ENCODE peak calls at places on chromosomes 4 and X, in ten cellular contexts. One of them, this sample, is unnamed.

GRCh38 chrX:74372272-74372671 is 49.0 kb upstream of the SLC16A2 start:
- DNase-seq in right atrium auricular region: no peak
- DNase-seq in left lung: no peak
- DNase-seq in GM06990: no peak
- DNase-seq in mesothelial cell of epicardium: no peak
- DNase-seq in cardiac muscle cell: no peak
- DNase-seq in B cell: no peak
- DNase-seq in activated CD8-positive, alpha-beta T cell treated with anti-CD3 and anti-CD28 coated beads for 36 hours: no peak
- DNase-seq in dorsolateral prefrontal cortex: no peak
- DNase-seq in coronary artery: no peak
- DNase-seq in this sample: no peak

GRCh38 chr4:153771058-153771457 is 11.2 kb upstream of the RNF175 start:
- DNase-seq in coronary artery: no peak
- DNase-seq in B cell: no peak
- DNase-seq in right atrium auricular region: no peak
- DNase-seq in dorsolateral prefrontal cortex: no peak
- DNase-seq in mesothelial cell of epicardium: no peak
- DNase-seq in GM06990: no peak
- DNase-seq in activated CD8-positive, alpha-beta T cell treated with anti-CD3 and anti-CD28 coated beads for 36 hours: no peak
- DNase-seq in cardiac muscle cell: peak; percentile 22
- DNase-seq in left lung: no peak
- DNase-seq in this sample: no peak

GRCh38 chr4:81919238-81919637 is 447.5 kb upstream of the RASGEF1B start:
- DNase-seq in cardiac muscle cell: peak; percentile 51
- DNase-seq in GM06990: no peak
- DNase-seq in activated CD8-positive, alpha-beta T cell treated with anti-CD3 and anti-CD28 coated beads for 36 hours: peak; percentile 12
- DNase-seq in right atrium auricular region: no peak
- DNase-seq in coronary artery: no peak
- DNase-seq in left lung: no peak
- DNase-seq in mesothelial cell of epicardium: no peak
- DNase-seq in B cell: no peak
- DNase-seq in dorsolateral prefrontal cortex: no peak
- DNase-seq in this sample: no peak

GRCh38 chr4:159150838-159151390 is 48.0 kb downstream of the RAPGEF2 start:
- DNase-seq in right atrium auricular region: no peak
- DNase-seq in B cell: no peak
- DNase-seq in cardiac muscle cell: no peak
- DNase-seq in GM06990: no peak
- DNase-seq in coronary artery: no peak
- DNase-seq in mesothelial cell of epicardium: no peak
- DNase-seq in dorsolateral prefrontal cortex: no peak
- DNase-seq in activated CD8-positive, alpha-beta T cell treated with anti-CD3 and anti-CD28 coated beads for 36 hours: no peak
- DNase-seq in left lung: no peak
- DNase-seq in this sample: no peak

GRCh38 chr4:36255575-36255974 is 11.3 kb upstream of the ARAP2 start:
- DNase-seq in B cell: peak; percentile 54
- DNase-seq in coronary artery: no peak
- DNase-seq in activated CD8-positive, alpha-beta T cell treated with anti-CD3 and anti-CD28 coated beads for 36 hours: peak; percentile 81
- DNase-seq in left lung: no peak
- DNase-seq in GM06990: peak; percentile 82
- DNase-seq in dorsolateral prefrontal cortex: no peak
- DNase-seq in right atrium auricular region: no peak
- DNase-seq in mesothelial cell of epicardium: no peak
- DNase-seq in cardiac muscle cell: no peak
- DNase-seq in this sample: no peak

GRCh38 chr4:120921456-120922389 is 803 bp downstream of the PRDM5 start:
- DNase-seq in right atrium auricular region: peak; percentile 77
- DNase-seq in dorsolateral prefrontal cortex: no peak
- DNase-seq in coronary artery: peak; percentile 81
- DNase-seq in activated CD8-positive, alpha-beta T cell treated with anti-CD3 and anti-CD28 coated beads for 36 hours: peak; percentile 55
- DNase-seq in left lung: peak; percentile 91
- DNase-seq in B cell: no peak
- DNase-seq in mesothelial cell of epicardium: peak; percentile 70
- DNase-seq in GM06990: peak; percentile 9
- DNase-seq in cardiac muscle cell: peak; percentile 83
- DNase-seq in this sample: no peak

GRCh38 chrX:48897157-48897620 is 379 bp downstream of the TIMM17B start:
- DNase-seq in coronary artery: no peak
- DNase-seq in B cell: no peak
- DNase-seq in left lung: peak; percentile 84
- DNase-seq in GM06990: peak; percentile 71
- DNase-seq in activated CD8-positive, alpha-beta T cell treated with anti-CD3 and anti-CD28 coated beads for 36 hours: peak; percentile 67
- DNase-seq in right atrium auricular region: peak; percentile 81
- DNase-seq in dorsolateral prefrontal cortex: peak; percentile 49
- DNase-seq in cardiac muscle cell: peak; percentile 76
- DNase-seq in mesothelial cell of epicardium: peak; percentile 74
- DNase-seq in this sample: peak; percentile 90

GRCh38 chr4:23903859-23904438 is 14.1 kb upstream of the PPARGC1A start:
- DNase-seq in cardiac muscle cell: peak; percentile 3
- DNase-seq in dorsolateral prefrontal cortex: no peak
- DNase-seq in activated CD8-positive, alpha-beta T cell treated with anti-CD3 and anti-CD28 coated beads for 36 hours: no peak
- DNase-seq in B cell: no peak
- DNase-seq in GM06990: no peak
- DNase-seq in mesothelial cell of epicardium: no peak
- DNase-seq in left lung: no peak
- DNase-seq in right atrium auricular region: no peak
- DNase-seq in coronary artery: no peak
- DNase-seq in this sample: no peak

GRCh38 chr4:109332926-109333464 is 30.5 kb upstream of the COL25A1 start:
- DNase-seq in GM06990: no peak
- DNase-seq in mesothelial cell of epicardium: no peak
- DNase-seq in coronary artery: no peak
- DNase-seq in B cell: no peak
- DNase-seq in cardiac muscle cell: peak; percentile 10
- DNase-seq in right atrium auricular region: no peak
- DNase-seq in dorsolateral prefrontal cortex: no peak
- DNase-seq in activated CD8-positive, alpha-beta T cell treated with anti-CD3 and anti-CD28 coated beads for 36 hours: peak; percentile 47
- DNase-seq in left lung: no peak
- DNase-seq in this sample: no peak

GRCh38 chr4:1511441-1512041 is 105.3 kb upstream of the NKX1-1 start:
- DNase-seq in left lung: peak; percentile 76
- DNase-seq in coronary artery: no peak
- DNase-seq in cardiac muscle cell: peak; percentile 22
- DNase-seq in right atrium auricular region: peak; percentile 67
- DNase-seq in mesothelial cell of epicardium: no peak
- DNase-seq in B cell: no peak
- DNase-seq in GM06990: no peak
- DNase-seq in dorsolateral prefrontal cortex: no peak
- DNase-seq in activated CD8-positive, alpha-beta T cell treated with anti-CD3 and anti-CD28 coated beads for 36 hours: peak; percentile 63
- DNase-seq in this sample: peak; percentile 79

GRCh38 chr4:161893566-161893965 is 270.2 kb downstream of the FSTL5 start:
- DNase-seq in GM06990: no peak
- DNase-seq in dorsolateral prefrontal cortex: no peak
- DNase-seq in B cell: no peak
- DNase-seq in mesothelial cell of epicardium: no peak
- DNase-seq in cardiac muscle cell: no peak
- DNase-seq in activated CD8-positive, alpha-beta T cell treated with anti-CD3 and anti-CD28 coated beads for 36 hours: no peak
- DNase-seq in left lung: no peak
- DNase-seq in right atrium auricular region: no peak
- DNase-seq in coronary artery: no peak
- DNase-seq in this sample: no peak

GRCh38 chrX:119647552-119648420 is 41.6 kb upstream of the NKRF start:
- DNase-seq in right atrium auricular region: no peak
- DNase-seq in left lung: no peak
- DNase-seq in GM06990: peak; percentile 84
- DNase-seq in cardiac muscle cell: no peak
- DNase-seq in coronary artery: no peak
- DNase-seq in dorsolateral prefrontal cortex: no peak
- DNase-seq in mesothelial cell of epicardium: no peak
- DNase-seq in B cell: peak; percentile 39
- DNase-seq in activated CD8-positive, alpha-beta T cell treated with anti-CD3 and anti-CD28 coated beads for 36 hours: peak; percentile 83
- DNase-seq in this sample: no peak

GRCh38 chr4:137378393-137379290 is 153.7 kb downstream of the PCDH18 start:
- DNase-seq in mesothelial cell of epicardium: no peak
- DNase-seq in right atrium auricular region: no peak
- DNase-seq in cardiac muscle cell: peak; percentile 30
- DNase-seq in activated CD8-positive, alpha-beta T cell treated with anti-CD3 and anti-CD28 coated beads for 36 hours: no peak
- DNase-seq in left lung: no peak
- DNase-seq in coronary artery: no peak
- DNase-seq in B cell: no peak
- DNase-seq in GM06990: no peak
- DNase-seq in dorsolateral prefrontal cortex: no peak
- DNase-seq in this sample: no peak

DNA sequence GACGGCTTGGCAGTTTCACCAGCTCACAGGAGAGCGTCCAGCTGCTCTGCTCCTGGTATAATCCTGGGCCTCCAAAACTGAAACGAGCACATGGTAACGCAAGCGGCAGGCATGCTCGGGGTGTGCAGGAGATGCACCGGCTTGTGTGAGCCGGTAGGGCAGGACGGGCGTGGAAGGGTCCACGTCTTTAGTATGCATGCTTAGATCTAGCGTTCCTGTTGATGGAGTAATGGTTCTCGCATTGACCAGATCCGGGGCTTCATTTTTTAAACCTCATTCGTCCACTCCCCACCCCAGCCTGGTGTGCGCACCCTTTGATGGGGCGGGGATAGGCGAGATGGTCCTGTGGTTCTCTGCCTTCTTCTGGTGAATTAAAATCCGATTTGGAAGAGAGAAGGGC is 39.7 kb downstream of the FAM149A start:
- DNase-seq in activated CD8-positive, alpha-beta T cell treated with anti-CD3 and anti-CD28 coated beads for 36 hours: peak; percentile 28
- DNase-seq in right atrium auricular region: peak; percentile 62
- DNase-seq in left lung: no peak
- DNase-seq in GM06990: no peak
- DNase-seq in mesothelial cell of epicardium: peak; percentile 51
- DNase-seq in cardiac muscle cell: peak; percentile 72
- DNase-seq in B cell: no peak
- DNase-seq in coronary artery: no peak
- DNase-seq in dorsolateral prefrontal cortex: no peak
- DNase-seq in this sample: no peak
- TF ChIP-seq CTCF in activated CD8-positive, alpha-beta T cell treated with anti-CD3 and anti-CD28 coated beads for 36 hours: no peak
- TF ChIP-seq CTCF in right atrium auricular region: no peak
- TF ChIP-seq CTCF in left lung: no peak
- TF ChIP-seq CTCF in GM06990: no peak
- TF ChIP-seq CTCF in mesothelial cell of epicardium: no peak
- TF ChIP-seq CTCF in cardiac muscle cell: peak; percentile 18
- TF ChIP-seq CTCF in B cell: no peak
- TF ChIP-seq CTCF in coronary artery: no peak
- TF ChIP-seq CTCF in dorsolateral prefrontal cortex: no peak
- TF ChIP-seq CTCF in this sample: peak; percentile 59

GRCh38 chrX:53290441-53291041 is 9.2 kb upstream of the IQSEC2 start:
- DNase-seq in GM06990: no peak
- DNase-seq in coronary artery: no peak
- DNase-seq in activated CD8-positive, alpha-beta T cell treated with anti-CD3 and anti-CD28 coated beads for 36 hours: no peak
- DNase-seq in B cell: no peak
- DNase-seq in left lung: no peak
- DNase-seq in dorsolateral prefrontal cortex: no peak
- DNase-seq in right atrium auricular region: no peak
- DNase-seq in mesothelial cell of epicardium: no peak
- DNase-seq in cardiac muscle cell: no peak
- DNase-seq in this sample: no peak

GRCh38 chrX:53291596-53291995 is 10.2 kb upstream of the IQSEC2 start:
- DNase-seq in GM06990: no peak
- DNase-seq in left lung: no peak
- DNase-seq in cardiac muscle cell: no peak
- DNase-seq in coronary artery: no peak
- DNase-seq in activated CD8-positive, alpha-beta T cell treated with anti-CD3 and anti-CD28 coated beads for 36 hours: no peak
- DNase-seq in mesothelial cell of epicardium: no peak
- DNase-seq in B cell: no peak
- DNase-seq in dorsolateral prefrontal cortex: no peak
- DNase-seq in right atrium auricular region: no peak
- DNase-seq in this sample: no peak

GRCh38 chrX:53288173-53288572 is 6.8 kb upstream of the IQSEC2 start:
- DNase-seq in right atrium auricular region: peak; percentile 63
- DNase-seq in mesothelial cell of epicardium: no peak
- DNase-seq in dorsolateral prefrontal cortex: peak; percentile 43
- DNase-seq in left lung: no peak
- DNase-seq in cardiac muscle cell: peak; percentile 51
- DNase-seq in B cell: no peak
- DNase-seq in GM06990: no peak
- DNase-seq in coronary artery: no peak
- DNase-seq in activated CD8-positive, alpha-beta T cell treated with anti-CD3 and anti-CD28 coated beads for 36 hours: peak; percentile 20
- DNase-seq in this sample: no peak

GRCh38 chrX:53294024-53294648 is 12.8 kb upstream of the IQSEC2 start:
- DNase-seq in cardiac muscle cell: peak; percentile 8
- DNase-seq in coronary artery: no peak
- DNase-seq in activated CD8-positive, alpha-beta T cell treated with anti-CD3 and anti-CD28 coated beads for 36 hours: no peak
- DNase-seq in GM06990: no peak
- DNase-seq in right atrium auricular region: no peak
- DNase-seq in B cell: no peak
- DNase-seq in dorsolateral prefrontal cortex: no peak
- DNase-seq in left lung: no peak
- DNase-seq in mesothelial cell of epicardium: no peak
- DNase-seq in this sample: no peak
- TF ChIP-seq CTCF in cardiac muscle cell: peak; percentile 5
- TF ChIP-seq CTCF in coronary artery: no peak
- TF ChIP-seq CTCF in activated CD8-positive, alpha-beta T cell treated with anti-CD3 and anti-CD28 coated beads for 36 hours: no peak
- TF ChIP-seq CTCF in GM06990: no peak
- TF ChIP-seq CTCF in right atrium auricular region: no peak
- TF ChIP-seq CTCF in B cell: no peak
- TF ChIP-seq CTCF in dorsolateral prefrontal cortex: peak; percentile 12
- TF ChIP-seq CTCF in left lung: no peak
- TF ChIP-seq CTCF in mesothelial cell of epicardium: no peak
- TF ChIP-seq CTCF in this sample: peak; percentile 65

DNA sequence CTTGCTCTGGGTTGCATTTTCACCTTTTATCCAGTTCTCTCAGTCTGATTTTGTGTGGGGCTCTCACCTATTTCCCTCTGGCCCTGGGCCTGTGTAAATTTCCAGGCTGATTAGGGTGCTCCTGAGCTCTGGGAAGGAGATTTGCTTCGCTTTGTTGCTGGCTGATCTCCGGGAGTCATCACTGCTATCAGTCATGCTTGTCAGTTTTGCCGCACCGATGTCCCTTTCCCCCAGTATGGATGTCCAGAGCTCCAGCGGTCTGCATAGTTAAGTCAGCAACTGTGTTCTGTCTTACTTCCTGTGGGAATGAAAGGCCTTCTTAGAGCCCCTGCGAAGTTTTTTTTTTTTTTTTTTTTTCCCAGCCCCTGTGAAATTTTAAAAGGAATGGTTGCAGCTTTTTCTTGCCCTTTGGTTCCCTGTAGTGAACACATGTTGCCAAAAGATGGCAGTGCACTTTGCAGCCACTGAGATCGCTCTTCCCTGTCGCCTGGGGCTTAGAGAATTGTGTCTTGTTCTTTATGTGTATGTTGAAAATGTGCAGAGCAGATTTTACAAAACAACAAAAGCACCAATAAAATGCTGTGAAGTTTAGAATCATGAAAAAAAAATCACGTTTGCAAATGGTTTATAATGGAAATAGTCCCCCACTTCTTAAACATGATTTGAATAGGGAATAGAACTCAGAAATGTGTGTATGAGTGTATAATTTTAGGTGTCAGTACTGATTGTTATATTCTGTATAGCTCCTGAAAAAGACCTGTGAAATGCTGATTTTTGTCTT is 109.2 kb upstream of the SLC4A4 start:
- DNase-seq in coronary artery: no peak
- DNase-seq in activated CD8-positive, alpha-beta T cell treated with anti-CD3 and anti-CD28 coated beads for 36 hours: no peak
- DNase-seq in right atrium auricular region: no peak
- DNase-seq in mesothelial cell of epicardium: peak; percentile 41
- DNase-seq in dorsolateral prefrontal cortex: peak; percentile 49
- DNase-seq in cardiac muscle cell: peak; percentile 75
- DNase-seq in left lung: no peak
- DNase-seq in B cell: no peak
- DNase-seq in GM06990: no peak
- DNase-seq in this sample: no peak
- TF ChIP-seq CTCF in coronary artery: peak; percentile 39
- TF ChIP-seq CTCF in activated CD8-positive, alpha-beta T cell treated with anti-CD3 and anti-CD28 coated beads for 36 hours: peak; percentile 51
- TF ChIP-seq CTCF in right atrium auricular region: peak; percentile 76
- TF ChIP-seq CTCF in mesothelial cell of epicardium: peak; percentile 43
- TF ChIP-seq CTCF in dorsolateral prefrontal cortex: peak; percentile 72
- TF ChIP-seq CTCF in cardiac muscle cell: peak; percentile 80
- TF ChIP-seq CTCF in left lung: peak; percentile 52
- TF ChIP-seq CTCF in B cell: peak; percentile 16
- TF ChIP-seq CTCF in GM06990: peak; percentile 66
- TF ChIP-seq CTCF in this sample: peak; percentile 91

GRCh38 chr4:27318740-27319139 is 458.1 kb downstream of the STIM2 start:
- DNase-seq in mesothelial cell of epicardium: peak; percentile 39
- DNase-seq in activated CD8-positive, alpha-beta T cell treated with anti-CD3 and anti-CD28 coated beads for 36 hours: peak; percentile 47
- DNase-seq in coronary artery: no peak
- DNase-seq in left lung: no peak
- DNase-seq in cardiac muscle cell: peak; percentile 3
- DNase-seq in B cell: no peak
- DNase-seq in GM06990: no peak
- DNase-seq in right atrium auricular region: no peak
- DNase-seq in dorsolateral prefrontal cortex: peak; percentile 41
- DNase-seq in this sample: no peak
- TF ChIP-seq CTCF in mesothelial cell of epicardium: no peak
- TF ChIP-seq CTCF in activated CD8-positive, alpha-beta T cell treated with anti-CD3 and anti-CD28 coated beads for 36 hours: no peak
- TF ChIP-seq CTCF in coronary artery: peak; percentile 24
- TF ChIP-seq CTCF in left lung: peak; percentile 13
- TF ChIP-seq CTCF in cardiac muscle cell: no peak
- TF ChIP-seq CTCF in B cell: no peak
- TF ChIP-seq CTCF in GM06990: peak; percentile 54
- TF ChIP-seq CTCF in right atrium auricular region: peak; percentile 36
- TF ChIP-seq CTCF in dorsolateral prefrontal cortex: peak; percentile 35
- TF ChIP-seq CTCF in this sample: peak; percentile 81

This sample was measured in chondrocyte.